ENCODE peak calls at places on chromosomes 4 and X, in six cellular contexts. One of them, this sample, is unnamed.

GRCh38 chrX:153973127-153974002 is 811 bp downstream of the TMEM187 start:
- DNase-seq in trophoblast cell: no peak
- DNase-seq in memory B cell: no peak
- DNase-seq in H4: no peak
- DNase-seq in activated T-cell treated with anti-CD3 and anti-CD28 coated beads for 48 hours: no peak
- DNase-seq in NCI-H146: peak; percentile 85
- DNase-seq in this sample: no peak

GRCh38 chrX:115324194-115324593 is 34.7 kb downstream of the LUZP4 start:
- DNase-seq in H4: peak; percentile 35
- DNase-seq in activated T-cell treated with anti-CD3 and anti-CD28 coated beads for 48 hours: no peak
- DNase-seq in memory B cell: no peak
- DNase-seq in trophoblast cell: peak; percentile 16
- DNase-seq in NCI-H146: no peak
- DNase-seq in this sample: no peak

GRCh38 chr4:71229477-71230257 is 109.2 kb upstream of the SLC4A4 start:
- DNase-seq in H4: peak; percentile 53
- DNase-seq in activated T-cell treated with anti-CD3 and anti-CD28 coated beads for 48 hours: no peak
- DNase-seq in memory B cell: no peak
- DNase-seq in trophoblast cell: peak; percentile 12
- DNase-seq in NCI-H146: no peak
- DNase-seq in this sample: peak; percentile 37

GRCh38 chrX:119516157-119516702 is 48.0 kb downstream of the SLC25A5 start:
- DNase-seq in NCI-H146: peak; percentile 55
- DNase-seq in trophoblast cell: peak; percentile 29
- DNase-seq in H4: peak; percentile 59
- DNase-seq in activated T-cell treated with anti-CD3 and anti-CD28 coated beads for 48 hours: no peak
- DNase-seq in memory B cell: peak; percentile 47
- DNase-seq in this sample: peak; percentile 71

GRCh38 chr4:44912980-44913379 is 186.6 kb upstream of the GNPDA2 start:
- DNase-seq in NCI-H146: no peak
- DNase-seq in memory B cell: no peak
- DNase-seq in H4: no peak
- DNase-seq in trophoblast cell: no peak
- DNase-seq in activated T-cell treated with anti-CD3 and anti-CD28 coated beads for 48 hours: no peak
- DNase-seq in this sample: no peak

GRCh38 chr4:172996571-172997216 is 171.9 kb upstream of the GALNT7 start:
- DNase-seq in activated T-cell treated with anti-CD3 and anti-CD28 coated beads for 48 hours: no peak
- DNase-seq in trophoblast cell: no peak
- DNase-seq in NCI-H146: no peak
- DNase-seq in memory B cell: no peak
- DNase-seq in H4: peak; percentile 69
- DNase-seq in this sample: no peak

GRCh38 chrX:15988661-15989603 is 134.3 kb upstream of the AP1S2 start:
- DNase-seq in trophoblast cell: no peak
- DNase-seq in H4: peak; percentile 48
- DNase-seq in activated T-cell treated with anti-CD3 and anti-CD28 coated beads for 48 hours: no peak
- DNase-seq in NCI-H146: no peak
- DNase-seq in memory B cell: no peak
- DNase-seq in this sample: no peak

GRCh38 chr4:55410431-55410830 is 14.7 kb downstream of the TMEM165 start:
- DNase-seq in memory B cell: no peak
- DNase-seq in NCI-H146: no peak
- DNase-seq in activated T-cell treated with anti-CD3 and anti-CD28 coated beads for 48 hours: no peak
- DNase-seq in H4: no peak
- DNase-seq in trophoblast cell: no peak
- DNase-seq in this sample: no peak

GRCh38 chrX:115400960-115401359 is 111.4 kb downstream of the LUZP4 start:
- DNase-seq in H4: no peak
- DNase-seq in NCI-H146: peak; percentile 39
- DNase-seq in activated T-cell treated with anti-CD3 and anti-CD28 coated beads for 48 hours: no peak
- DNase-seq in trophoblast cell: no peak
- DNase-seq in memory B cell: no peak
- DNase-seq in this sample: no peak

GRCh38 chr4:139083533-139084424 is 68.2 kb downstream of the NOCT start:
- DNase-seq in trophoblast cell: peak; percentile 76
- DNase-seq in NCI-H146: peak; percentile 90
- DNase-seq in H4: peak; percentile 93
- DNase-seq in activated T-cell treated with anti-CD3 and anti-CD28 coated beads for 48 hours: peak; percentile 83
- DNase-seq in memory B cell: peak; percentile 77
- DNase-seq in this sample: peak; percentile 72

This sample was measured in K562.